ENCODE peak calls at places on chromosomes 7 and 10, in ten cellular contexts. X is smooth muscle cell of the brain vasculature; E is MM.1S; F is skeletal muscle cell; D is NCI-H510A treated with DMSO at 0.1 percent for 48 hours; R is neural progenitor cell; U is activated naive CD8-positive, alpha-beta T cell treated with anti-CD3 and anti-CD28 coated beads, Interleukin-2, amount 50 U/mL, for 24 hours; V is activated CD8-positive, alpha-beta memory T cell treated with anti-CD3 and anti-CD28 coated beads for 24 hours; K is psoas muscle; N is trophoblast cell. L is an unnamed sample.

GRCh38 chr7:83212883-83213282 is 50.2 kb upstream of the PCLO start:
- DNase-seq in E (no peak), D (no peak), U (no peak), R (no peak), X (no peak), F (no peak), V (no peak), N (no peak), K (no peak), L (no peak)

GRCh38 chr10:114073787-114074186 is 30.1 kb downstream of the ADRB1 start:
- DNase-seq in U (peak), R (no peak), V (no peak), N (no peak), K (no peak), D (no peak), F (no peak), E (no peak), X (no peak), L (peak)

GRCh38 chr10:5583525-5584175 is 58.9 kb downstream of the CALML3 start:
- DNase-seq in F (no peak), X (no peak), K (no peak), V (no peak), D (peak), R (peak), E (peak), U (no peak), N (peak), L (no peak)

GRCh38 chr7:136496526-136496925 is 371.9 kb upstream of the CHRM2 start:
- DNase-seq in V (no peak), D (no peak), U (no peak), F (no peak), N (no peak), R (peak), K (no peak), X (no peak), E (no peak), L (no peak)

GRCh38 chr10:44261710-44262455 is 123.0 kb downstream of the CXCL12 start:
- DNase-seq in X (no peak), K (no peak), E (no peak), R (no peak), V (no peak), F (no peak), U (no peak), D (no peak), N (no peak), L (no peak)

GRCh38 chr7:1708640-1709249 is 38.7 kb downstream of the ELFN1 start:
- DNase-seq in F (no peak), E (no peak), N (no peak), U (no peak), K (no peak), R (no peak), X (no peak), D (no peak), V (no peak), L (no peak)

GRCh38 chr7:15602236-15602635 is 40.4 kb upstream of the AGMO start:
- DNase-seq in D (no peak), E (no peak), U (no peak), K (no peak), X (no peak), N (peak), R (no peak), F (no peak), V (no peak), L (no peak)

GRCh38 chr7:106216517-106217088 is 68.2 kb downstream of the NAMPT start:
- DNase-seq in N (no peak), V (no peak), E (no peak), D (no peak), U (no peak), F (peak), K (peak), R (no peak), X (peak), L (no peak)

GRCh38 chr7:98733036-98733435 is 116.0 kb downstream of the NPTX2 start:
- DNase-seq in X (no peak), E (peak), U (peak), V (peak), R (peak), F (no peak), N (peak), K (no peak), D (peak), L (peak)

GRCh38 chr7:39838326-39838725 is 111.7 kb upstream of the CDK13 start:
- DNase-seq in U (no peak), E (no peak), K (no peak), V (no peak), X (no peak), R (no peak), F (peak), N (no peak), D (peak), L (peak)

GRCh38 chr7:20998309-20998708 is 211.6 kb upstream of the SP8 start:
- DNase-seq in N (no peak), E (no peak), U (no peak), R (no peak), K (no peak), V (no peak), F (no peak), X (no peak), D (no peak), L (no peak)

GRCh38 chr10:93436577-93436976 is 45.6 kb downstream of the MYOF start:
- DNase-seq in R (no peak), E (no peak), K (peak), F (peak), V (no peak), D (no peak), X (peak), U (no peak), N (peak), L (peak)

GRCh38 chr7:112414855-112415490 is 35.3 kb upstream of the IFRD1 start:
- DNase-seq in E (peak), U (no peak), F (no peak), V (no peak), N (no peak), K (no peak), X (no peak), D (peak), R (peak), L (peak)

GRCh38 chr10:18226336-18226735 is 86.1 kb downstream of the CACNB2 start:
- DNase-seq in U (no peak), E (no peak), D (peak), K (no peak), X (no peak), V (no peak), R (no peak), F (no peak), N (no peak), L (no peak)

GRCh38 chr10:124342136-124342820 is 76.4 kb downstream of the OAT start:
- DNase-seq in D (no peak), E (no peak), R (no peak), U (no peak), N (no peak), X (no peak), V (no peak), K (no peak), F (no peak), L (no peak)

GRCh38 chr7:18900236-18900635 is 217.2 kb downstream of the TWIST1 start:
- DNase-seq in R (no peak), U (no peak), D (no peak), N (no peak), K (no peak), E (no peak), X (no peak), V (no peak), F (no peak), L (no peak)

GRCh38 chr7:517848-518629 is 1.6 kb downstream of the PDGFA start:
- DNase-seq in X (no peak), U (peak), R (peak), F (no peak), K (peak), D (no peak), E (no peak), N (no peak), V (peak), L (no peak)

GRCh38 chr10:13613519-13613918 is 26.8 kb downstream of the PRPF18 start:
- DNase-seq in K (no peak), U (no peak), R (peak), E (no peak), D (no peak), X (no peak), V (no peak), F (no peak), N (no peak), L (peak)

GRCh38 chr10:98141484-98142073 is 7.1 kb downstream of the R3HCC1L start:
- DNase-seq in K (no peak), F (no peak), V (no peak), R (no peak), D (no peak), X (no peak), E (no peak), U (no peak), N (no peak), L (no peak)

GRCh38 chr7:45691155-45691656 is 117.0 kb downstream of the ADCY1 start:
- DNase-seq in D (no peak), K (no peak), U (no peak), X (no peak), E (no peak), F (no peak), N (no peak), R (no peak), V (no peak), L (no peak)

GRCh38 chr7:140022582-140023211 is 40.1 kb downstream of the PARP12 start:
- DNase-seq in R (no peak), E (no peak), F (peak), K (no peak), D (no peak), X (no peak), U (no peak), V (no peak), N (no peak), L (no peak)

GRCh38 chr10:129417164-129417563 is 49.9 kb upstream of the MGMT start:
- DNase-seq in X (no peak), U (no peak), N (no peak), D (no peak), E (no peak), F (no peak), K (no peak), V (no peak), R (no peak), L (no peak)

GRCh38 chr7:36473454-36474282 is 84.0 kb downstream of the ANLN start:
- DNase-seq in D (peak), U (peak), V (peak), X (no peak), K (peak), E (no peak), R (peak), N (peak), F (no peak), L (peak)

GRCh38 chr7:95776561-95777185 is 4.3 kb downstream of the DYNC1I1 start:
- DNase-seq in U (no peak), X (no peak), K (no peak), E (no peak), R (no peak), V (no peak), D (no peak), F (no peak), N (no peak), L (no peak)

GRCh38 chr10:49394933-49395740 is 752 bp downstream of the DRGX start:
- DNase-seq in E (no peak), R (peak), U (no peak), D (peak), N (no peak), F (no peak), V (no peak), K (no peak), X (no peak), L (no peak)

GRCh38 chr10:23525406-23525805 is 86.5 kb downstream of the OTUD1 start:
- DNase-seq in D (peak), K (no peak), U (no peak), N (no peak), F (no peak), R (no peak), X (no peak), E (peak), V (no peak), L (peak)

GRCh38 chr7:130917669-130918128 is 183.7 kb upstream of the KLF14 start:
- DNase-seq in E (no peak), R (no peak), U (no peak), F (no peak), N (no peak), X (no peak), K (no peak), V (no peak), D (no peak), L (peak)

GRCh38 chr10:122642726-122643605 is 56.7 kb downstream of the C10orf120 start:
- DNase-seq in E (no peak), U (no peak), V (no peak), R (no peak), X (no peak), K (no peak), D (no peak), N (no peak), F (no peak), L (no peak)

GRCh38 chr7:21099432-21099831 is 312.7 kb upstream of the SP8 start:
- DNase-seq in X (no peak), V (no peak), D (no peak), N (no peak), K (no peak), F (no peak), E (peak), U (no peak), R (no peak), L (no peak)

GRCh38 chr7:28556671-28557070 is 144.4 kb downstream of the CREB5 start:
- DNase-seq in N (no peak), D (no peak), K (no peak), V (no peak), X (no peak), U (no peak), E (no peak), R (no peak), F (no peak), L (no peak)

GRCh38 chr7:110835209-110835608 is 255.7 kb upstream of the LRRN3 start:
- DNase-seq in X (no peak), K (no peak), E (peak), U (no peak), N (no peak), D (peak), F (no peak), R (no peak), V (no peak), L (no peak)

GRCh38 chr10:124912052-124912435 is 29.9 kb upstream of the ZRANB1 start:
- DNase-seq in K (no peak), N (no peak), D (no peak), X (no peak), R (no peak), U (no peak), E (no peak), V (no peak), F (no peak), L (no peak)

GRCh38 chr10:60573342-60573741 is 183.7 kb upstream of the ANK3 start:
- DNase-seq in V (peak), D (no peak), F (peak), N (no peak), R (peak), X (no peak), E (peak), K (no peak), U (peak), L (no peak)

GRCh38 chr10:60914676-60915075 is 29.3 kb downstream of the RHOBTB1 start:
- DNase-seq in D (no peak), X (no peak), N (peak), U (no peak), K (no peak), V (no peak), R (no peak), F (peak), E (no peak), L (no peak)